ENCODE peak calls at places on chromosome 1, in ten cellular contexts. Y is neural progenitor cell, J is breast epithelium, B is endodermal cell, F is fibroblast of mammary gland, E is A549, N is fibroblast of lung, C is AG04450, M is HFF-Myc, H is MM.1S. G is an unnamed sample.

GRCh38 chr1:21891621-21892479 is 45.3 kb downstream of the HSPG2 start:
- DNase-seq in Y (no peak), J (no peak), B (no peak), F (no peak), E (no peak), N (no peak), C (no peak), M (no peak), H (no peak), G (no peak)

GRCh38 chr1:197614916-197615692 is 160.2 kb downstream of the DENND1B start:
- DNase-seq in Y (peak), J (no peak), B (peak), F (peak), E (peak), N (peak), C (peak), M (peak), H (peak), G (no peak)

GRCh38 chr1:20785907-20786309 is 1.2 kb downstream of the HP1BP3 start:
- DNase-seq in Y (no peak), J (no peak), B (no peak), F (peak), E (no peak), N (no peak), C (no peak), M (no peak), H (no peak), G (no peak)

GRCh38 chr1:20017741-20018140 is 38.3 kb upstream of the PLA2G2A start:
- DNase-seq in Y (no peak), J (no peak), B (no peak), F (no peak), E (no peak), N (no peak), C (no peak), M (no peak), H (no peak), G (no peak)

GRCh38 chr1:109388884-109389637 is 8.7 kb downstream of the SORT1 start:
- DNase-seq in Y (no peak), J (no peak), B (no peak), F (peak), E (no peak), N (no peak), C (no peak), M (no peak), H (no peak), G (no peak)

GRCh38 chr1:47201179-47201578 is 11.3 kb upstream of the PDZK1IP1 start:
- DNase-seq in Y (peak), J (no peak), B (peak), F (no peak), E (no peak), N (peak), C (no peak), M (no peak), H (no peak), G (no peak)

GRCh38 chr1:158179301-158180041 is 1.2 kb upstream of the CD1D start:
- DNase-seq in Y (no peak), J (no peak), B (no peak), F (no peak), E (no peak), N (no peak), C (no peak), M (no peak), H (peak), G (no peak)

GRCh38 chr1:198118136-198118535 is 38.7 kb upstream of the NEK7 start:
- DNase-seq in Y (no peak), J (no peak), B (no peak), F (peak), E (peak), N (peak), C (peak), M (peak), H (no peak), G (peak)

GRCh38 chr1:114152211-114153050 is 1.2 kb downstream of the SYT6 start:
- DNase-seq in Y (peak), J (no peak), B (peak), F (peak), E (peak), N (peak), C (no peak), M (no peak), H (no peak), G (peak)

GRCh38 chr1:95369985-95370670 is 136.1 kb downstream of the RWDD3 start:
- DNase-seq in Y (no peak), J (no peak), B (no peak), F (no peak), E (peak), N (no peak), C (no peak), M (no peak), H (no peak), G (no peak)

GRCh38 chr1:223076382-223076781 is 66.7 kb downstream of the TLR5 start:
- DNase-seq in Y (no peak), J (no peak), B (no peak), F (no peak), E (no peak), N (no peak), C (no peak), M (peak), H (no peak), G (no peak)

GRCh38 chr1:197557302-197557701 is 218.0 kb downstream of the DENND1B start:
- DNase-seq in Y (no peak), J (no peak), B (no peak), F (peak), E (peak), N (peak), C (no peak), M (no peak), H (no peak), G (no peak)

GRCh38 chr1:210654176-210654786 is 325.6 kb downstream of the HHAT start:
- DNase-seq in Y (no peak), J (no peak), B (no peak), F (no peak), E (peak), N (no peak), C (no peak), M (no peak), H (no peak), G (no peak)

GRCh38 chr1:57279909-57280666 is 143.8 kb downstream of the DAB1 start:
- DNase-seq in Y (no peak), J (no peak), B (no peak), F (peak), E (peak), N (peak), C (no peak), M (no peak), H (no peak), G (no peak)

GRCh38 chr1:201877877-201878339 is 10.8 kb upstream of the SHISA4 start:
- DNase-seq in Y (peak), J (peak), B (peak), F (peak), E (peak), N (peak), C (no peak), M (no peak), H (peak), G (no peak)

GRCh38 chr1:75132421-75133381 is 1.5 kb upstream of the LHX8 start:
- DNase-seq in Y (peak), J (no peak), B (peak), F (no peak), E (no peak), N (no peak), C (no peak), M (no peak), H (no peak), G (no peak)

GRCh38 chr1:20787100-20787774 is at the start of gene HP1BP3:
- DNase-seq in Y (peak), J (peak), B (peak), F (peak), E (peak), N (peak), C (peak), M (no peak), H (peak), G (peak)

GRCh38 chr1:206109718-206110117 is 7.5 kb downstream of the AVPR1B start:
- DNase-seq in Y (no peak), J (no peak), B (no peak), F (no peak), E (no peak), N (no peak), C (no peak), M (no peak), H (no peak), G (no peak)

GRCh38 chr1:173191011-173191410 is 16.1 kb downstream of the TNFSF4 start:
- DNase-seq in Y (no peak), J (no peak), B (no peak), F (no peak), E (peak), N (peak), C (no peak), M (no peak), H (no peak), G (no peak)

GRCh38 chr1:160777486-160778089 is 18.4 kb upstream of the LY9 start:
- DNase-seq in Y (peak), J (no peak), B (peak), F (peak), E (peak), N (no peak), C (no peak), M (no peak), H (peak), G (no peak)

GRCh38 chr1:26597629-26598039 is 68.1 kb downstream of the RPS6KA1 start:
- DNase-seq in Y (peak), J (no peak), B (no peak), F (peak), E (peak), N (peak), C (no peak), M (no peak), H (peak), G (no peak)

GRCh38 chr1:200808846-200809245 is 63.9 kb upstream of the GPR25 start:
- DNase-seq in Y (no peak), J (no peak), B (no peak), F (no peak), E (no peak), N (no peak), C (no peak), M (no peak), H (no peak), G (no peak)

GRCh38 chr1:17304827-17305177 is 3.2 kb upstream of the PADI4 start:
- DNase-seq in Y (no peak), J (no peak), B (peak), F (no peak), E (no peak), N (no peak), C (no peak), M (no peak), H (no peak), G (no peak)

GRCh38 chr1:144551107-144551542 is 41.6 kb upstream of the PPIAL4F start:
- DNase-seq in Y (no peak), J (no peak), B (no peak), F (no peak), E (no peak), N (peak), C (no peak), M (no peak), H (peak), G (no peak)

GRCh38 chr1:55869050-55869449 is 653.9 kb upstream of the USP24 start:
- DNase-seq in Y (no peak), J (peak), B (no peak), F (no peak), E (no peak), N (peak), C (no peak), M (no peak), H (no peak), G (no peak)

GRCh38 chr1:184953600-184954219 is 20.6 kb downstream of the NIBAN1 start:
- DNase-seq in Y (no peak), J (no peak), B (no peak), F (peak), E (no peak), N (peak), C (no peak), M (no peak), H (no peak), G (no peak)

GRCh38 chr1:236396665-236397043 is 2.6 kb downstream of the EDARADD start:
- DNase-seq in Y (no peak), J (no peak), B (no peak), F (no peak), E (no peak), N (no peak), C (no peak), M (no peak), H (no peak), G (no peak)

DNA sequence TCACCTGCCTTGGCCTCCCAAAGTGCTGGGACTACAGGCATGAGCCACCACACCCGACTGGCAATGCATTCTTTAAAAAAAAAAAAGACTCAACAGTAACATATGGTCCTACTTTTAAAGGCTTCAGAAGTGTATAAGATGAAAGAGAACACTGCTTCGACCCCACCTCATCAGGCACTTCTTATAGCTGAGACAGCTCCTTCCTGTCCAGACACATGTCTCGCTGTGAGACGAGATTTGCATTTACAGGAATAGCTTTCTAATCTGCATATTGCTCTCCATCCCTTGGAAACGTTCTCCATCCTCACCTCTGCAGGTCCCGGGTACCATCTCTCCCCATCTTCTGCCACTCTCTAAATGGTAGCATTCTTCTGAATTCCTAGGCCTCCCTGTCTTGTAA is 6.7 kb downstream of the AZIN2 start:
- DNase-seq in Y (no peak), J (peak), B (no peak), F (no peak), E (no peak), N (no peak), C (no peak), M (no peak), H (no peak), G (no peak)
- H3K4me3 ChIP-seq in Y (no peak), J (no peak), B (no peak), F (no peak), E (no peak), N (no peak), C (no peak), M (no peak), H (no peak), G (no peak)

GRCh38 chr1:2493691-2494322 is 17.7 kb downstream of the PLCH2 start:
- DNase-seq in Y (no peak), J (no peak), B (no peak), F (no peak), E (no peak), N (peak), C (no peak), M (no peak), H (no peak), G (no peak)
- H3K4me3 ChIP-seq in Y (no peak), J (no peak), B (no peak), F (no peak), E (no peak), N (no peak), C (no peak), M (no peak), H (no peak), G (no peak)

DNA sequence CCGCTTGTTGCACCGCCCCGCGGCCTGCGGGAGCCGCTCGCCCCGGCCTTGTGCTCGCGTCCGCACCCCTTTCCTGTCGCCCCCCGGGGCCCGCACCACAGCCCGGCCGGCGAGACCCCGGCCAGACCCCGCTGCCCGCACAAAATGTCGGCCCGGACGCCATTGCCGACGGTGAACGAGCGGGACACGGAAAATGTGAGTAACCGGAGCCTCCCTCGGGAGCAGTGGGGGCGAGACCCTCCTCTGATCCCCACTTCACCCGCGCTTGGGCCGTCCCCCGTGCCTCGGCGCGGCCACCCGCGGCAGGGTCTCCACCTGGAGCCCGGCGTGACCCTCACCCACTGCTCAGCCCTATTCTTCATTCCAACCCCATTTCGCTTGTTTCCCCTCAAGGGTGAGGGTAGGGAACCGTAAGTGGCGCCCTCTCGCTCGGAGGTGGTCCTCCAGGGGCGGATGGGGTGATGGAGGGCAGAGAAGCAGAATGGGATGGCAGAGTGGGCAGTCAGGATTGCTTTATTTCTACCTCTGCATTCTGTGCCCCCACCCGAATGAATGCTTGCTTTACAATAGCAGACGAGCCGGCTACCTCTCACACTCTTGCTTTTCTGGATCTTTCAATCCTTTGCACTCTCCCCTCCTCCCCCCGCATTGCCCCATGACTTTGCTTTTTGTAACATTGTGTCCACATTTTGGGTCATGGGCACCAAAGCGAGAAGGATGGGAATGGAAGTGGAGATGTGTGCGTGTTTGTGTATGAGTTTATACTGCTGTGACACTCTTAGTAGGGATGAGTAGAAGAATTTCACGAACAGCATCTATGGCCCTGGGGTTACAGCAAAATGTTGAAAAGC is 968 bp downstream of the MARK1 start:
- DNase-seq in Y (peak), J (peak), B (peak), F (no peak), E (no peak), N (no peak), C (no peak), M (no peak), H (no peak), G (no peak)
- H3K4me3 ChIP-seq in Y (peak), J (peak), B (peak), F (peak), E (peak), N (peak), C (peak), M (peak), H (peak), G (peak)

GRCh38 chr1:51899022-51899421 is 20.5 kb upstream of the NRDC start:
- DNase-seq in Y (no peak), J (no peak), B (no peak), F (no peak), E (no peak), N (peak), C (no peak), M (no peak), H (no peak), G (no peak)

GRCh38 chr1:51901151-51901550 is 22.6 kb upstream of the NRDC start:
- DNase-seq in Y (no peak), J (no peak), B (no peak), F (no peak), E (no peak), N (no peak), C (no peak), M (no peak), H (no peak), G (no peak)

GRCh38 chr1:51898090-51898734 is 19.7 kb upstream of the NRDC start:
- DNase-seq in Y (no peak), J (no peak), B (no peak), F (peak), E (peak), N (peak), C (peak), M (peak), H (no peak), G (peak)

GRCh38 chr1:51902456-51902855 is 23.9 kb upstream of the NRDC start:
- DNase-seq in Y (no peak), J (no peak), B (no peak), F (no peak), E (no peak), N (no peak), C (no peak), M (no peak), H (no peak), G (no peak)

GRCh38 chr1:51897699-51898031 is 19.1 kb upstream of the NRDC start:
- DNase-seq in Y (no peak), J (no peak), B (no peak), F (peak), E (peak), N (peak), C (peak), M (no peak), H (no peak), G (peak)
- H3K4me3 ChIP-seq in Y (no peak), J (no peak), B (no peak), F (no peak), E (no peak), N (no peak), C (no peak), M (peak), H (no peak), G (no peak)

DNA sequence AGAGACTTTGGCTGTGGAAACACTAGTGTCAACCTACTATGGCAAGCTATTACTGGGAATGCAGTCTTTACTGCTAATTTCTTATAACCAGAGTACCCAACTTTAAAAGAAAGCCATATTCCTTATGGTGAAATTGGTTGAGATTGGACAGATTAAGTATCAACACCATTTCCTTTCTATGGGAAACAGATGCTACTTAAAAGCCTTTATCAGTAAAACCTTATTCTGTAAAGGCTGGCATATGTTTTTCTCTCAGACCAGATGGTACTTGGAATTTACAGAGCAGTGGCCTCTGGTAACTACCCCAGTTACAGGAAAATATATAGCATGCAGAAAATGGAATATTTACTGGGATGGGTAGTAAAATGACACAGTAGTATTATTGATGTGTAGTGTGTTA is 18.8 kb downstream of the IFI44 start:
- DNase-seq in Y (no peak), J (no peak), B (no peak), F (no peak), E (no peak), N (no peak), C (no peak), M (no peak), H (no peak), G (no peak)
- H3K4me3 ChIP-seq in Y (no peak), J (no peak), B (no peak), F (no peak), E (no peak), N (no peak), C (no peak), M (no peak), H (no peak), G (no peak)

DNA sequence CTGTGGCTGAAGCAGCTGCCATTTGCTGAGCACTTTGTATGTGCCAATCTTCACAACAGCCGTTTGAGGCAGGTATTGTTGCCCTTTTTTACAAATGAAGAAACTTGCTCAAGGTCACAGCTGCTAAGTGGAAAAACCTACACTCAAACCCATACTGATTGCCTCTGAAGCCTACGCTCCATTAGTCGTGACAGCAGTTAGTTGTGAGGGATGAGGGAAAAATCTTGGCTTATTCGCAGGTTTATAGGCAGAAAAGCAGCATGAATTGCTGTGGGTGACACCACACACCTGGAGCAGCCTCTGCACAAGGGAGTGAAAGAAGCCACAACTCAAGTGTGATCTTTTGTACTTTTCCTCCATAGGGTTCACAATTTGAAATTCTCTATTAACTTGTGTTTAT is 99.0 kb upstream of the BEND5 start:
- DNase-seq in Y (no peak), J (no peak), B (no peak), F (no peak), E (no peak), N (no peak), C (no peak), M (no peak), H (no peak), G (no peak)
- H3K4me3 ChIP-seq in Y (no peak), J (no peak), B (no peak), F (no peak), E (no peak), N (no peak), C (no peak), M (no peak), H (no peak), G (no peak)